ENCODE peak calls at places on chromosomes 12 and 14, in eight cellular contexts. X is endothelial cell; T is cardiac muscle cell; C is brain microvascular endothelial cell; P is CD4-positive, alpha-beta T cell; K is AG09309; H is esophagus muscularis mucosa; U is tibial nerve. W is an unnamed sample.

GRCh38 chr12:26746315-26746714 is 86.7 kb downstream of the ITPR2 start:
- DNase-seq in X (no peak), T (no peak), C (peak; percentile 82), P (no peak), K (peak; percentile 45), H (no peak), U (no peak), W (no peak)

GRCh38 chr12:130988261-130989175 is 34.8 kb downstream of the ADGRD1 start:
- DNase-seq in X (no peak), T (no peak), C (no peak), P (no peak), K (no peak), H (no peak), U (no peak), W (no peak)

GRCh38 chr14:105300542-105301102 is at the start of gene BRF1:
- DNase-seq in X (peak; percentile 97), T (peak; percentile 96), C (peak; percentile 79), P (peak; percentile 95), K (no peak), H (peak; percentile 98), U (peak; percentile 91), W (peak; percentile 94)

GRCh38 chr12:120955232-120955631 is 23.1 kb upstream of the HNF1A start:
- DNase-seq in X (no peak), T (no peak), C (no peak), P (no peak), K (no peak), H (no peak), U (no peak), W (no peak)

GRCh38 chr12:7346571-7347225 is 42.8 kb downstream of the ACSM4 start:
- DNase-seq in X (no peak), T (no peak), C (no peak), P (no peak), K (no peak), H (no peak), U (no peak), W (no peak)

GRCh38 chr14:96905825-96906224 is 108.6 kb downstream of the VRK1 start:
- DNase-seq in X (no peak), T (no peak), C (no peak), P (no peak), K (no peak), H (no peak), U (no peak), W (no peak)

GRCh38 chr12:115710104-115710564 is 567.4 kb downstream of the MED13L start:
- DNase-seq in X (no peak), T (no peak), C (peak; percentile 20), P (no peak), K (peak; percentile 10), H (no peak), U (peak; percentile 14), W (no peak)

GRCh38 chr12:32139064-32139421 is 32.4 kb downstream of the BICD1 start:
- DNase-seq in X (no peak), T (peak; percentile 20), C (peak; percentile 40), P (no peak), K (no peak), H (no peak), U (no peak), W (no peak)

GRCh38 chr12:31589582-31589895 is 1.4 kb downstream of the DENND5B start:
- DNase-seq in X (peak; percentile 45), T (peak; percentile 76), C (no peak), P (no peak), K (no peak), H (no peak), U (no peak), W (no peak)

GRCh38 chr12:12315838-12316237 is 34.2 kb downstream of the MANSC1 start:
- DNase-seq in X (no peak), T (no peak), C (no peak), P (no peak), K (no peak), H (no peak), U (no peak), W (no peak)

GRCh38 chr14:92457018-92457565 is 56.5 kb upstream of the RIN3 start:
- DNase-seq in X (no peak), T (no peak), C (no peak), P (no peak), K (no peak), H (no peak), U (no peak), W (no peak)

GRCh38 chr12:80849367-80849766 is 88.4 kb downstream of the LIN7A start:
- DNase-seq in X (no peak), T (no peak), C (no peak), P (no peak), K (no peak), H (no peak), U (no peak), W (no peak)

GRCh38 chr14:21846227-21846885 is 172.7 kb upstream of the OR4E1 start:
- DNase-seq in X (peak; percentile 66), T (peak; percentile 50), C (peak; percentile 25), P (peak; percentile 59), K (no peak), H (no peak), U (no peak), W (no peak)
- TF ChIP-seq CTCF in X (peak; percentile 85), T (peak; percentile 68), C (peak; percentile 80), P (peak; percentile 68), K (peak; percentile 24), H (no peak), U (peak; percentile 35), W (peak; percentile 72)

GRCh38 chr14:100140452-100141132 is 18.9 kb downstream of the DEGS2 start:
- DNase-seq in X (peak; percentile 65), T (peak; percentile 69), C (no peak), P (no peak), K (no peak), H (no peak), U (no peak), W (no peak)
- TF ChIP-seq CTCF in X (no peak), T (peak; percentile 25), C (peak; percentile 60), P (no peak), K (no peak), H (no peak), U (no peak), W (no peak)

DNA sequence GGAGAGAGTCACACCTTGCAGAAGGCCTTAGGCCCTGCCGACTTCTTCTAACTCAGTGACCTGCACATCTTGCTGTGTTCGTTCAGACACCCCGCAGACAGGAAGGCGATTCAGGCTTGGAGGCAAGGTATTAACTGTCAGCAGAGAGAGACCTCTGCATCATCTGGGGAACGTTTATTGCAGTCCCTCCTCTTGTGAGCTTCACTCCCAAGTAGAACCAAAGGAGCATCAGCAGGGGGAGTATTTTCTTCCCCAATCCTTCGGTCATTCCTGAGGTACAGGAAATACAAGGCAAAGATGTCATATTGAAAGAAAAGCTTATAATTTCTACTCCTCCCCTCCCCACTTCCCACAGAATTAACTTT is 217.9 kb downstream of the CRADD start:
- DNase-seq in X (no peak), T (no peak), C (no peak), P (no peak), K (no peak), H (no peak), U (no peak), W (no peak)
- TF ChIP-seq CTCF in X (no peak), T (peak; percentile 31), C (peak; percentile 44), P (no peak), K (peak; percentile 32), H (peak; percentile 8), U (no peak), W (no peak)

GRCh38 chr14:35404496-35405303 is at the start of gene NFKBIA:
- DNase-seq in X (peak; percentile 80), T (peak; percentile 89), C (peak; percentile 83), P (peak; percentile 93), K (no peak), H (peak; percentile 97), U (peak; percentile 89), W (peak; percentile 81)
- TF ChIP-seq CTCF in X (peak; percentile 12), T (peak; percentile 34), C (peak; percentile 35), P (peak; percentile 34), K (peak; percentile 15), H (peak; percentile 24), U (peak; percentile 25), W (no peak)

DNA sequence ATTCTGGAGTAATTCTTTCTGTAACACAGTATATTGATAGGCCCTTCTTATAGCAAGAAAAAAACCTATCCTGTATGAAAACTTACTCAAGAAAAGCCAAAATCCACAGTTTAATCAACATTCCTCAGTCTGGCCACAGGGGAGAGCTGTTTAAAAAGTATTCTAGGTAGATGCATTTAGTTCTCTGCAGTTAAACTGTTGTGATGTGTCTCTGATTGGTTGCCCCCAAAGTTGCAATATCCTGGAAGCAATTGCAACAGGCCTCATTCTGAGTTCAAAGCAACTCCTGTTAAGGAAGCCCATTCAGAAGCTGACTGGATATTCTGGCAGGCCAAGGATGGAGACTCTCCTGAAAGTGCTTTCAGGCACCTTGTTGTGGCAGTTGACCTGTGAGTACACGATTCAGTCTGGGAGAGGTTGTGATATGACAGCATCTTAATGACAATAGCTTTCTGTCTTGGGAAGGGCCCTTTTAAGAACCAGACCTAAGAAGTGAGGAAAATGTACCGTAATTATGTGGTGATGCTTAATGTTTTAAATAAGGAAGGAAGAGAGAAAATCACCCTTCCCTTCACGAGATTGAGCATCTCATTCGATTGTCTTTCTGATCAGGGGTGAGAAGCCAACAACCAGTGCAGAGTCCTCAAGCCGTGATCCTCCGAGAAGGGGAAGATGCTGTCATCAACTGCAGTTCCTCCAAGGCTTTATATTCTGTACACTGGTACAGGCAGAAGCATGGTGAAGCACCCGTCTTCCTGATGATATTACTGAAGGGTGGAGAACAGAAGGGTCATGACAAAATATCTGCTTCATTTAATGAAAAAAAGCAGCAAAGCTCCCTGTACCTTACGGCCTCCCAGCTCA is 420.7 kb downstream of the DAD1 start:
- DNase-seq in X (no peak), T (no peak), C (peak; percentile 27), P (no peak), K (no peak), H (no peak), U (no peak), W (no peak)
- TF ChIP-seq CTCF in X (no peak), T (no peak), C (peak; percentile 20), P (no peak), K (no peak), H (no peak), U (no peak), W (no peak)

GRCh38 chr14:61212546-61212945 is 68.6 kb downstream of the TMEM30B start:
- DNase-seq in X (no peak), T (no peak), C (no peak), P (no peak), K (no peak), H (no peak), U (no peak), W (no peak)
- TF ChIP-seq CTCF in X (no peak), T (no peak), C (no peak), P (no peak), K (no peak), H (no peak), U (no peak), W (no peak)

GRCh38 chr12:95815635-95816212 is 25.2 kb upstream of the NTN4 start:
- DNase-seq in X (no peak), T (no peak), C (no peak), P (no peak), K (no peak), H (no peak), U (no peak), W (no peak)
- TF ChIP-seq CTCF in X (peak; percentile 60), T (peak; percentile 71), C (peak; percentile 53), P (no peak), K (peak; percentile 66), H (peak; percentile 84), U (peak; percentile 55), W (peak; percentile 65)

GRCh38 chr12:40446385-40446784 is 221.6 kb downstream of the LRRK2 start:
- DNase-seq in X (no peak), T (peak; percentile 28), C (no peak), P (no peak), K (no peak), H (no peak), U (no peak), W (no peak)
- TF ChIP-seq CTCF in X (peak; percentile 28), T (peak; percentile 8), C (peak; percentile 16), P (peak; percentile 16), K (peak; percentile 16), H (no peak), U (peak; percentile 41), W (peak; percentile 37)